ENCODE peak calls at places on chromosomes 13 and 19, in four cellular contexts. P, L, V and W are unnamed samples.

GRCh38 chr13:37656247-37656940 is 57.8 kb upstream of the POSTN start:
- DNase-seq in P (no peak), V (no peak), L (no peak), W (no peak)

GRCh38 chr19:41682437-41682836 is 5.6 kb downstream of the CEACAM7 start:
- DNase-seq in P (no peak), L (no peak), V (no peak), W (no peak)

GRCh38 chr19:55677572-55678028 is 2.6 kb downstream of the EPN1 start:
- DNase-seq in V (no peak), L (no peak), P (no peak), W (no peak)

GRCh38 chr19:6540918-6541689 is 10.3 kb downstream of the TNFSF9 start:
- DNase-seq in L (no peak), V (no peak), P (no peak), W (no peak)

GRCh38 chr13:32086791-32087441 is 55.3 kb downstream of the FRY start:
- DNase-seq in P (no peak), V (peak; percentile 10), L (no peak), W (no peak)

GRCh38 chr19:56748443-56748842 is 76.9 kb upstream of the ZNF835 start:
- DNase-seq in L (no peak), V (no peak), P (no peak), W (no peak)

GRCh38 chr13:42875448-42876269 is 94.3 kb downstream of the FAM216B start:
- DNase-seq in L (no peak), V (no peak), P (no peak), W (no peak)

GRCh38 chr13:114131581-114132418 is 623 bp downstream of the RASA3 start:
- DNase-seq in P (peak; percentile 45), V (no peak), L (peak; percentile 46), W (no peak)

GRCh38 chr13:97630725-97631124 is 196.8 kb downstream of the RAP2A start:
- DNase-seq in V (no peak), L (no peak), P (no peak), W (no peak)

GRCh38 chr19:1361601-1362384 is 21.9 kb upstream of the NDUFS7 start:
- DNase-seq in V (no peak), P (no peak), L (no peak), W (no peak)

GRCh38 chr13:51125495-51126226 is 14.6 kb upstream of the C13orf42 start:
- DNase-seq in V (peak; percentile 42), P (peak; percentile 50), L (peak; percentile 19), W (no peak)

GRCh38 chr13:110298566-110299321 is 8.2 kb downstream of the COL4A1 start:
- DNase-seq in P (no peak), V (no peak), L (no peak), W (no peak)

GRCh38 chr13:50707533-50708096 is 135.9 kb downstream of the DLEU7 start:
- DNase-seq in P (no peak), L (no peak), V (peak; percentile 10), W (no peak)

GRCh38 chr13:33932765-33933406 is 114.9 kb downstream of the RFC3 start:
- DNase-seq in P (no peak), V (no peak), L (no peak), W (no peak)

GRCh38 chr13:87129602-87130300 is 541.4 kb upstream of the SLITRK5 start:
- DNase-seq in V (no peak), P (peak; percentile 1), L (no peak), W (no peak)

GRCh38 chr19:42074513-42075363 is 1.2 kb upstream of the ZNF574 start:
- DNase-seq in P (no peak), L (no peak), V (no peak), W (no peak)

GRCh38 chr13:27374650-27375049 is 49.8 kb upstream of the GTF3A start:
- DNase-seq in P (peak; percentile 67), V (peak; percentile 80), L (peak; percentile 51), W (peak; percentile 8)

GRCh38 chr13:34294483-34295129 is 476.7 kb downstream of the RFC3 start:
- DNase-seq in P (peak; percentile 14), L (no peak), V (no peak), W (no peak)